ENCODE peak calls at places on chromosome 20, in four cellular contexts. J, B, T and I are unnamed samples.

GRCh38 chr20:61903575-61904340 is 161.9 kb downstream of the TAF4 start:
- DNase-seq in J (no peak), B (peak; percentile 24), T (no peak), I (no peak)

GRCh38 chr20:11922561-11922960 is 4.9 kb downstream of the BTBD3 start:
- DNase-seq in J (no peak), B (no peak), T (no peak), I (no peak)

GRCh38 chr20:1477896-1478490 is 11.3 kb upstream of the NSFL1C start:
- DNase-seq in J (no peak), B (no peak), T (no peak), I (no peak)

GRCh38 chr20:44642203-44643153 is 9.0 kb downstream of the ADA start:
- DNase-seq in J (peak; percentile 77), B (peak; percentile 75), T (peak; percentile 61), I (peak; percentile 82)

GRCh38 chr20:25216199-25216945 is 20.9 kb downstream of the ENTPD6 start:
- DNase-seq in J (no peak), B (no peak), T (no peak), I (no peak)

GRCh38 chr20:49791165-49791564 is 21.5 kb upstream of the SLC9A8 start:
- DNase-seq in J (no peak), B (no peak), T (no peak), I (peak; percentile 30)

GRCh38 chr20:62924567-62925419 is 1.5 kb downstream of the DIDO1 start:
- DNase-seq in J (no peak), B (no peak), T (no peak), I (peak; percentile 41)

GRCh38 chr20:11229772-11230171 is 556.0 kb upstream of the JAG1 start:
- DNase-seq in J (no peak), B (no peak), T (no peak), I (no peak)

GRCh38 chr20:1764136-1765033 is 106.8 kb upstream of the SIRPG start:
- DNase-seq in J (peak; percentile 57), B (peak; percentile 89), T (no peak), I (peak; percentile 85)

GRCh38 chr20:8853805-8854338 is 215.0 kb upstream of the PLCB4 start:
- DNase-seq in J (peak; percentile 5), B (peak; percentile 87), T (no peak), I (peak; percentile 30)

GRCh38 chr20:4730782-4731181 is 9.1 kb downstream of the PRND start:
- DNase-seq in J (no peak), B (peak; percentile 59), T (no peak), I (no peak)

GRCh38 chr20:21513181-21513663 is 642 bp downstream of the NKX2-2 start:
- DNase-seq in J (no peak), B (peak; percentile 47), T (no peak), I (no peak)

GRCh38 chr20:38706482-38706881 is 17.8 kb upstream of the SLC32A1 start:
- DNase-seq in J (no peak), B (peak; percentile 28), T (no peak), I (no peak)

GRCh38 chr20:19888269-19888669 is 128.9 kb upstream of the NAA20 start:
- DNase-seq in J (no peak), B (no peak), T (no peak), I (no peak)

GRCh38 chr20:61959301-61959700 is 106.4 kb downstream of the TAF4 start:
- DNase-seq in J (no peak), B (peak; percentile 88), T (no peak), I (no peak)

GRCh38 chr20:41072099-41072798 is 43.6 kb downstream of the TOP1 start:
- DNase-seq in J (no peak), B (no peak), T (no peak), I (no peak)

GRCh38 chr20:38723069-38723981 is 961 bp upstream of the SLC32A1 start:
- DNase-seq in J (no peak), B (peak; percentile 61), T (peak; percentile 23), I (peak; percentile 56)

GRCh38 chr20:6231551-6231950 is 108.7 kb upstream of the FERMT1 start:
- DNase-seq in J (no peak), B (no peak), T (no peak), I (no peak)

GRCh38 chr20:4820833-4821518 is 99.3 kb downstream of the PRND start:
- DNase-seq in J (no peak), B (no peak), T (no peak), I (no peak)

GRCh38 chr20:51267679-51268078 is 244.8 kb upstream of the KCNG1 start:
- DNase-seq in J (no peak), B (no peak), T (no peak), I (no peak)

GRCh38 chr20:7694940-7695567 is 245.2 kb downstream of the HAO1 start:
- DNase-seq in J (no peak), B (no peak), T (no peak), I (no peak)

GRCh38 chr20:38804682-38805501 is 605 bp upstream of the PPP1R16B start:
- DNase-seq in J (peak; percentile 65), B (peak; percentile 91), T (peak; percentile 40), I (peak; percentile 62)

GRCh38 chr20:57991211-57991841 is 237.1 kb downstream of the ANKRD60 start:
- DNase-seq in J (no peak), B (no peak), T (no peak), I (no peak)

GRCh38 chr20:63325554-63326313 is 32.7 kb downstream of the COL20A1 start:
- DNase-seq in J (no peak), B (no peak), T (no peak), I (no peak)

GRCh38 chr20:49345538-49345937 is 67.7 kb upstream of the ZNFX1 start:
- DNase-seq in J (no peak), B (no peak), T (no peak), I (no peak)

GRCh38 chr20:9739991-9740390 is 98.9 kb downstream of the PAK5 start:
- DNase-seq in J (no peak), B (no peak), T (no peak), I (no peak)

GRCh38 chr20:21640556-21640955 is 64.9 kb upstream of the PAX1 start:
- DNase-seq in J (no peak), B (peak; percentile 81), T (no peak), I (no peak)

GRCh38 chr20:38373231-38373867 is 27.1 kb downstream of the LBP start:
- DNase-seq in J (no peak), B (no peak), T (no peak), I (no peak)

GRCh38 chr20:58907481-58908137 is 55.1 kb downstream of the GNAS start:
- DNase-seq in J (peak; percentile 98), B (no peak), T (peak; percentile 38), I (peak; percentile 94)

GRCh38 chr20:4961746-4962145 is 39.6 kb downstream of the SLC23A2 start:
- DNase-seq in J (no peak), B (no peak), T (no peak), I (peak; percentile 92)

GRCh38 chr20:9741996-9742395 is 96.9 kb downstream of the PAK5 start:
- DNase-seq in J (no peak), B (no peak), T (no peak), I (no peak)

GRCh38 chr20:59829415-59830106 is 103.9 kb downstream of the SYCP2 start:
- DNase-seq in J (no peak), B (no peak), T (no peak), I (no peak)

GRCh38 chr20:20211988-20212518 is 155.9 kb upstream of the INSM1 start:
- DNase-seq in J (no peak), B (no peak), T (no peak), I (no peak)

GRCh38 chr20:45341579-45341938 is 6.7 kb downstream of the SDC4 start:
- DNase-seq in J (no peak), B (no peak), T (no peak), I (no peak)

GRCh38 chr20:37151529-37151928 is 27.6 kb upstream of the RPN2 start:
- DNase-seq in J (no peak), B (no peak), T (no peak), I (no peak)

GRCh38 chr20:37158248-37158647 is 20.9 kb upstream of the RPN2 start:
- DNase-seq in J (no peak), B (no peak), T (no peak), I (no peak)

GRCh38 chr20:37155987-37156386 is 23.1 kb upstream of the RPN2 start:
- DNase-seq in J (no peak), B (no peak), T (no peak), I (no peak)

GRCh38 chr20:37152284-37152683 is 26.8 kb upstream of the RPN2 start:
- DNase-seq in J (no peak), B (no peak), T (no peak), I (peak; percentile 13)

DNA sequence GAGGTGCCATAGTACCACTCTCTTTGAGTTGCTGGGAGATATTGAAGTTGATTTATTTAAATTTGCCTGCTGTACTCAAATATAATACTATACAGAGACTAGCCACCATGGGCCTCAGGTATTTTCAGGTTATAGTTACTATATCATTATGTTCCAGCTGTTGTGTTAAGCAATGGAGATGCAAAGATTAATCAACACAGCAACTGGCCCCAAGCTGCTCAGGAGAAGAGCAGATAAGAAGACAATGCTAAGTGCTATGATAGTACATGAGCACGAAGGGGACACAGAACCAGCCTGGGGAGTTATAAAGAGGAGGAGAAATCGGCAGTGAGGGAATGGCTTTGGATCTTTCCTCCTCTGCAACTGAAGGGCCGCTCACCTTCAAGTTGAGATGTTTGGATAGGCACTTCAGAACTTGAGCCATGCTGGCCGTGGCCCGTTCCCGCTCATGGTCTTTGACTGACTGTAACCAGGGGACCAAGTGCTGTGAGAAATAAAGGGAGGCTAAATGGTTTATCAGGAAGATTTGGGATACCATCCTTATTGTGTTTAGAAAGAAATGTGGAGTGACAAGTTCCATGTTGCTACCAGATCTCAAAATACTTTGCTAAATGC is 24.3 kb upstream of the RPN2 start:
- DNase-seq in J (no peak), B (no peak), T (no peak), I (no peak)
- TF ChIP-seq POLR2AphosphoS5 in J (no peak), B (no peak), T (no peak), I (no peak)

GRCh38 chr20:35883341-35883777 is 70.9 kb downstream of the SCAND1 start:
- DNase-seq in J (no peak), B (no peak), T (no peak), I (no peak)

GRCh38 chr20:35884541-35884865 is 69.8 kb downstream of the SCAND1 start:
- DNase-seq in J (no peak), B (no peak), T (no peak), I (no peak)

GRCh38 chr20:35881676-35882075 is 72.6 kb downstream of the SCAND1 start:
- DNase-seq in J (no peak), B (no peak), T (no peak), I (no peak)

GRCh38 chr20:35885212-35885611 is 69.1 kb downstream of the SCAND1 start:
- DNase-seq in J (no peak), B (no peak), T (no peak), I (no peak)

GRCh38 chr20:35883778-35884540 is 70.3 kb downstream of the SCAND1 start:
- DNase-seq in J (no peak), B (peak; percentile 87), T (no peak), I (no peak)
- TF ChIP-seq POLR2AphosphoS5 in J (no peak), B (no peak), T (no peak), I (no peak)

GRCh38 chr20:3710703-3711417 is 1.5 kb downstream of the SIGLEC1 start:
- DNase-seq in J (no peak), B (peak; percentile 82), T (peak; percentile 88), I (peak; percentile 48)
- TF ChIP-seq POLR2AphosphoS5 in J (no peak), B (no peak), T (no peak), I (no peak)

GRCh38 chr20:15639839-15640238 is 933.4 kb downstream of the KIF16B start:
- DNase-seq in J (no peak), B (no peak), T (no peak), I (no peak)

GRCh38 chr20:15642099-15642498 is 931.1 kb downstream of the KIF16B start:
- DNase-seq in J (no peak), B (no peak), T (no peak), I (no peak)

GRCh38 chr20:15638781-15639180 is 934.5 kb downstream of the KIF16B start:
- DNase-seq in J (no peak), B (no peak), T (no peak), I (no peak)

GRCh38 chr20:15642676-15643075 is 930.6 kb downstream of the KIF16B start:
- DNase-seq in J (no peak), B (no peak), T (no peak), I (no peak)

GRCh38 chr20:15637971-15638754 is 935.1 kb downstream of the KIF16B start:
- DNase-seq in J (no peak), B (peak; percentile 73), T (no peak), I (no peak)
- TF ChIP-seq POLR2AphosphoS5 in J (no peak), B (no peak), T (no peak), I (no peak)